ENCODE peak calls at places on chromosomes 1 and 21, in six cellular contexts. C is AG09319, X is cardiac muscle cell, T is GM13976, N is BJ, R is lower lobe of right lung. P is an unnamed sample.

GRCh38 chr1:181073638-181074037 is 14.9 kb upstream of the IER5 start:
- DNase-seq in N (peak), R (no peak), T (no peak), X (peak), C (no peak), P (no peak)

GRCh38 chr1:55402117-55402516 is 187.0 kb upstream of the USP24 start:
- DNase-seq in N (peak), C (no peak), T (no peak), R (no peak), X (peak), P (no peak)

GRCh38 chr1:214637722-214638473 is 34.9 kb downstream of the CENPF start:
- DNase-seq in R (no peak), T (peak), X (peak), N (no peak), C (peak), P (no peak)

GRCh38 chr1:170967042-170967910 is 31.9 kb downstream of the MROH9 start:
- DNase-seq in T (peak), C (peak), R (no peak), X (peak), N (peak), P (no peak)

GRCh38 chr1:40625076-40625475 is 40.4 kb downstream of the RIMS3 start:
- DNase-seq in R (no peak), C (no peak), N (no peak), X (peak), T (no peak), P (no peak)

GRCh38 chr1:43766086-43766784 is 58.9 kb downstream of the ST3GAL3 start:
- DNase-seq in N (no peak), T (no peak), X (no peak), C (no peak), R (peak), P (no peak)

GRCh38 chr1:223029985-223030769 is 112.9 kb downstream of the TLR5 start:
- DNase-seq in C (no peak), N (no peak), X (no peak), T (no peak), R (no peak), P (no peak)

GRCh38 chr1:184051485-184052193 is at the start of gene TSEN15:
- DNase-seq in C (peak), N (no peak), T (peak), X (peak), R (peak), P (peak)

GRCh38 chr1:223460566-223461189 is 67.5 kb downstream of the CCDC185 start:
- DNase-seq in T (no peak), R (no peak), C (no peak), N (no peak), X (no peak), P (no peak)

GRCh38 chr1:80218112-80218511 is 1211.6 kb upstream of the ADGRL4 start:
- DNase-seq in X (peak), T (peak), R (no peak), N (no peak), C (no peak), P (no peak)

GRCh38 chr1:75677443-75677842 is 47.1 kb upstream of the ACADM start:
- DNase-seq in C (no peak), X (no peak), N (no peak), T (no peak), R (no peak), P (no peak)

GRCh38 chr1:118970451-118970850 is 17.7 kb downstream of the TBX15 start:
- DNase-seq in X (no peak), R (no peak), C (no peak), N (no peak), T (no peak), P (no peak)

GRCh38 chr1:226496616-226497015 is 51.9 kb upstream of the STUM start:
- DNase-seq in C (no peak), N (no peak), X (no peak), R (no peak), T (no peak), P (no peak)

GRCh38 chr1:153475282-153475681 is 14.8 kb upstream of the S100A7 start:
- DNase-seq in T (no peak), N (no peak), X (no peak), R (no peak), C (no peak), P (no peak)

GRCh38 chr1:151476083-151476482 is 16.8 kb upstream of the POGZ start:
- DNase-seq in X (no peak), N (no peak), R (no peak), T (no peak), C (no peak), P (no peak)

GRCh38 chr21:26098758-26099157 is 71.8 kb downstream of the APP start:
- DNase-seq in R (no peak), C (no peak), T (no peak), X (no peak), N (no peak), P (no peak)

GRCh38 chr1:54850737-54851136 is 36.3 kb downstream of the DHCR24 start:
- DNase-seq in R (no peak), N (peak), X (peak), T (no peak), C (peak), P (no peak)

GRCh38 chr1:154595621-154596020 is 12.4 kb downstream of the ADAR start:
- DNase-seq in C (no peak), R (no peak), T (no peak), X (no peak), N (no peak), P (no peak)

GRCh38 chr1:160309183-160309535 is 24.2 kb upstream of the PEX19 start:
- DNase-seq in X (peak), T (no peak), N (no peak), C (no peak), R (no peak), P (no peak)

DNA sequence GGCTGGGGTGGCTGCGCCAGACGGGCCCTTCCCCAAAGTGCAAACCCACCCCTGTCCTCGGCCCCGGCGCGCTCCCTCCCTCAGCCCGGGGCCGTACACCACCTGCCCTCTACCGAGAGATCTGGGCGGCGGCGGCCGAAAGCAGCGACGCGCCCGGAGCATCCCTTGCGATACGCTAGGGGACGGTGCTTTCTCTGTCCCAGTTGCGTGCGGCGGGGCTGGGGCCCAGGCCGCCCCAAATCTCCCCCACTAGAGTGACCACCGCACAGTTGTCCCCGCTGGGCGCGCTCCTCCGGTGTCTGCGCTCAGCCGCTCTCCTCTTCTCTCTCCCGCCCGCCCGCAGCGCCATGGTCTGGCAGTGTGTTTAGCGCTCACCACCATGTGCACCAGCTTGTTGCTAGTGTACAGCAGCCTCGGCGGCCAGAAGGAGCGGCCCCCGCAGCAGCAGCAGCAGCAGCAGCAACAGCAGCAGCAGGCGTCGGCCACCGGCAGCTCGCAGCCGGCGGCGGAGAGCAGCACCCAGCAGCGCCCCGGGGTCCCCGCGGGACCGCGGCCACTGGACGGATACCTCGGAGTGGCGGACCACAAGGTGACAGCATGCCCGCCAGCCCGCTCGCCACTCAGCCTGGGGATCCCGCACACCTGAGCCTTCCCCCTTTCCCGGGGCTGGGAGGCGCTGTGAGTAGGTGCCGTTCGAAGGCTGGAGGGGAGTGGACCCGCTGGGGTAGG is 1.0 kb downstream of the ST6GALNAC5 start:
- DNase-seq in R (peak), T (peak), C (no peak), N (no peak), X (peak), P (peak)
- TF ChIP-seq CTCF in R (peak), T (peak), C (peak), N (peak), X (peak), P (peak)

DNA sequence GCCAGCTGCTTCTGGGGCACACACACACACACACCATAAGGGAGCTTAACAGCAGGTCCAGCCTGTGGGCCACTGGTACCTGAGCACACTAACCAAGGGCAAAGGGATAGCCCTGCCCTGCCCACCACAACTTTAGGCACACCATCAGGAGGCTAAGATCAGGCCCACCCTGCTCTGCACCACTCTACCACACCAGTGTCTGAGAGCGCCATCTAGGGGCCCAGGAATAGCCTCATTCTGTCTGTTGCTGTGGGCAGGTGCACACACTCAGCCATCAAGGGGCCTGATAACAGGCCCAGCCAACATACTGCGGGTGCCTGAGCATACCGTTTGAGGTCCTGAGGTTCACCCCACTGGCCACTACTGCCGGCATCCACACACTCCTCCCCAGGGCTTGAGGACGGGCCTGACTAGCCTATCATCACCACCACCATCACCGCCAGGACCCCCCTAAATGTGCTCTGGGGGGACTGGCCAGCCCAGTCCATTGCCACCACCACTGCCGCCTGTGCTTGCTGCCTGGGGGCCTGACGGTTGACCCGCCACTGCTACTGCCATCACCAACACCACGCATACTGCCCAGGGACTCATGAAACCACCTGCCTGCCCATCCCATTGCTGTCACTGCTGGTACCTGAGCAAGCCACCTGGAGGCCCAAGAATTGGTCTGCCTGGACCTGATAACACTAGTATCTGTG is 31.3 kb downstream of the NSL1 start:
- DNase-seq in R (no peak), T (peak), N (no peak), C (no peak), X (peak), P (no peak)
- TF ChIP-seq CTCF in R (peak), T (peak), N (peak), C (peak), X (peak), P (peak)

GRCh38 chr1:208654241-208654640 is 410.1 kb upstream of the PLXNA2 start:
- DNase-seq in C (no peak), R (no peak), T (peak), N (no peak), X (peak), P (no peak)
- TF ChIP-seq CTCF in C (peak), R (peak), T (peak), N (peak), X (peak), P (peak)

GRCh38 chr1:100606438-100606837 is 68.5 kb downstream of the GPR88 start:
- DNase-seq in X (peak), C (peak), T (peak), N (no peak), R (no peak), P (no peak)
- TF ChIP-seq CTCF in X (peak), C (peak), T (peak), N (peak), R (peak), P (peak)

GRCh38 chr21:15221799-15222386 is 157.1 kb upstream of the NRIP1 start:
- DNase-seq in R (peak), X (peak), C (peak), T (no peak), N (no peak), P (no peak)
- TF ChIP-seq CTCF in R (no peak), X (no peak), C (no peak), T (no peak), N (no peak), P (no peak)

GRCh38 chr1:21815724-21816311 is 3.8 kb downstream of the LDLRAD2 start:
- DNase-seq in N (no peak), R (peak), T (peak), C (no peak), X (no peak), P (no peak)

GRCh38 chr1:21816602-21817302 is 4.7 kb downstream of the LDLRAD2 start:
- DNase-seq in N (peak), T (no peak), X (peak), R (no peak), C (peak), P (no peak)

GRCh38 chr1:21813542-21813941 is 1.5 kb downstream of the LDLRAD2 start:
- DNase-seq in X (no peak), C (no peak), R (no peak), N (no peak), T (no peak), P (no peak)

GRCh38 chr1:21814981-21815583 is 3.0 kb downstream of the LDLRAD2 start:
- DNase-seq in R (peak), T (peak), C (no peak), N (no peak), X (no peak), P (no peak)

GRCh38 chr1:21814241-21814918 is 2.3 kb downstream of the LDLRAD2 start:
- DNase-seq in T (peak), N (no peak), X (peak), R (peak), C (no peak), P (no peak)
- TF ChIP-seq CTCF in T (peak), N (peak), X (peak), R (peak), C (peak), P (peak)

DNA sequence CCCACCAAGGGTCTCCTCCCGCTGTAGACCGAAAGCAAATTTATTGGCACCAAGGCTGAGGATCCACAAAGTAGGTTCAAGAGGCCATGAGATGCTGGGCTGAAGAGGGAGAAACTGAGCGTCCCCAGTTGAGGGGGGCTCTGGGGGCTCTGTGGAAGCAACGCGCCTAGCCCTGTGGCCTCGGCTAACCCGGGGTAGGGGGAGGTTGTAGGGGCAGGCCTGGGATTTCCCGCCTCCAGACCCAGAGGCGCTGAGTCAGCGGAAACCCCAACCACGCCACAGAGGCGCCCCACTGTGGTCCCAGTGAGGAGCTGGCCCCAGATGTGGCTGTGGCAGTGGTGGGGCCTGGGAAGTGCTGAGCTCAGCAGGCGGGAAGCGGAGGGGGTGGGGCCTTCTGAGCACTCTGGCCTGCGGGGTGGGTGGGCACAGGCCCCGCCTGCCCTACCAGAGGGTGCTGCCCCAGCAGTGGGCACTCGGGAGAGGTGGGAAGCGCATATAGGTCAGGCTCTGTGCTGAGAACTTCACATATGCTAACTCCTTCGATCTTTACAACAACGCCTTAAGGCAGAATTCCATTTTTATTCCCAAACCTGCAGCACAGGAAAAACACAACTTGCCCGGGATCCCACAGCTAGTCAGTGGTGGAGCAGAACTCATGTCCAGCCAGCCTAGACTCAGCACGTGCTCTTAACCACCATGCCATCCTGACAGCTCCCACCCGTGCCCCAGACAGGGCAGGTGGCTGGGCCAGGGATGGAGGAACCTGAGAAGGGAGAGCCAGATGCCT is 1.5 kb upstream of the COL16A1 start:
- DNase-seq in R (no peak), X (peak), C (no peak), T (peak), N (no peak), P (no peak)
- TF ChIP-seq CTCF in R (no peak), X (peak), C (peak), T (peak), N (peak), P (peak)

GRCh38 chr21:34074283-34075098 is 1.1 kb downstream of the MRPS6 start:
- DNase-seq in C (no peak), X (peak), R (no peak), N (no peak), T (no peak), P (no peak)
- TF ChIP-seq CTCF in C (no peak), X (no peak), R (no peak), N (peak), T (no peak), P (peak)

DNA sequence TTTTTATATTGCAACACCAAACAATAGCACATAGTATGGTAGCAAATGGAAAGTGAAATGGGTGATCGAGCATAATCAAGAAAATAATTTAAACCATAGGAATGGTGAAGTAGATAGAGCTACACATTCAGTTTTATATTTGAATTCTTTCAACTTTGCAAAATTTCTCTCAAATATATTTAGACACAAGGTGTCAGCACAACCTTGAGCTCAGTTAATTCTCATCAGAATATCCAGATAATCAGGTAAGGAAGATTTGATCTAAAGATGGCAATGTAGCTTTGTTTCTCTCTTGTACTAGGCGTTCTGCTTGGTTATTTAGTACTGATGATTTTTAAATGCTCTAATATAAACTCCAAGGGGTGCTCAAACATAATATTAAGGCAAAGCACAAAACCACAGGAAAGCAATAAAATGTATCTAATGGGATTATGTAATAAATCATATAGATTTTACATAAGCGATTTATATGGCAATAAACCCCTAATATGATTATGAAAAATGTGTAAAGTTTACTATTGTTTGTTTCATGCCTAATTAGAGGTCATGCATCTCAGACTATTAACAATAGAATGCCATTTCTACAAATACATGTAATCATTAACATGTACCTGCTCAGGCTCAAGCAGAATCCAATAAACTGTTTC is 32.4 kb upstream of the SERTAD4 start:
- DNase-seq in T (no peak), C (no peak), N (no peak), X (no peak), R (no peak), P (no peak)
- TF ChIP-seq CTCF in T (no peak), C (no peak), N (no peak), X (no peak), R (peak), P (peak)

DNA sequence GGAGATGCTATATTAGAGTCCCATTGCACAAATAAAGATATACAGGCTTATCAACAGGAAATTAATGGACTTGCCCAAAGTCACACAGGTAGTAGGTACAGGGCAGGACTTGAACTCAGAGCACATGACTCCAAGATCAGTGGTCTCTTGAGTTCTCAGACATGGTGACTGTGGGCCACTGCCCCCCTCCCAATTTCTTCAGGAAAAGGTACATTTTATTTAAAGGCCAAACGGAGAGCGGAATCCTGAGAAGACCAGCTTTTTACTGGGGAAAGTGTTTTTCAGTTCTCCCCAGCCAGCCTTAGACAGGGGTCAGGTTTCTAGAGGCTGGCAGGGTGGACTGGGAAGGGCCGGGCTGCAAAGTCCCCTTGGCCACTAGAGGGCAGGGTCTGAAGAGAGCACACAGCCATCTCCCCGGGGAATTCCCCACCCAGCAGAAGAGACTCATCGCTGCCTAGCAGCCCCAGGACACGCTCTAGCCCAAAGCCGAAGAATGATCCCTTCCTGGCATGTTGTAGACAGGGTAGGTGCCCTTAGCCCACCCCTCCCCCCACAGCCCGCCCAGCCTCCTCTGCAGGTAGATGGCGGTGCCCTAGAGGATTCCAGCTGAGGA is 29.7 kb downstream of the ACP6 start:
- DNase-seq in N (peak), T (peak), R (peak), C (peak), X (peak), P (no peak)
- TF ChIP-seq CTCF in N (peak), T (peak), R (peak), C (peak), X (peak), P (peak)